ENCODE peak calls at places on chromosomes 6 and 20, in nine cellular contexts. M is adrenal gland, G is caudate nucleus, D is upper lobe of left lung, A is tibial nerve, S is H1, F is heart right ventricle, U is GM23248, O is mesendoderm. R is an unnamed sample.

GRCh38 chr6:162068340-162068739 is 659.2 kb downstream of the PRKN start:
- DNase-seq in M (no peak), G (no peak), D (no peak), A (no peak), S (no peak), F (no peak), U (no peak), O (no peak), R (no peak)

GRCh38 chr20:2890743-2891142 is 17.5 kb downstream of the PTPRA start:
- DNase-seq in M (no peak), G (no peak), D (no peak), A (no peak), S (no peak), F (no peak), U (peak; percentile 21), O (no peak), R (no peak)

GRCh38 chr20:3890999-3891929 is 2.1 kb downstream of the PANK2 start:
- DNase-seq in M (no peak), G (no peak), D (no peak), A (no peak), S (no peak), F (no peak), U (peak; percentile 30), O (no peak), R (no peak)

GRCh38 chr20:17680836-17681740 is 954 bp downstream of the RRBP1 start:
- DNase-seq in M (peak; percentile 89), G (peak; percentile 15), D (peak; percentile 98), A (peak; percentile 62), S (no peak), F (peak; percentile 86), U (peak; percentile 90), O (peak; percentile 80), R (peak; percentile 15)

GRCh38 chr6:167787896-167788530 is 38.7 kb upstream of the AFDN start:
- DNase-seq in M (no peak), G (no peak), D (no peak), A (no peak), S (no peak), F (no peak), U (no peak), O (no peak), R (no peak)

GRCh38 chr6:139605350-139605749 is 230.9 kb upstream of the CITED2 start:
- DNase-seq in M (peak; percentile 35), G (no peak), D (no peak), A (peak; percentile 19), S (no peak), F (no peak), U (peak; percentile 71), O (no peak), R (no peak)

GRCh38 chr6:68238097-68238597 is 396.9 kb upstream of the ADGRB3 start:
- DNase-seq in M (no peak), G (no peak), D (no peak), A (no peak), S (no peak), F (no peak), U (no peak), O (peak; percentile 25), R (no peak)

GRCh38 chr6:161242779-161243693 is 30.8 kb downstream of the AGPAT4 start:
- DNase-seq in M (no peak), G (no peak), D (peak; percentile 80), A (no peak), S (peak; percentile 57), F (no peak), U (peak; percentile 95), O (peak; percentile 94), R (no peak)

GRCh38 chr20:32468860-32469259 is 110.7 kb downstream of the ASXL1 start:
- DNase-seq in M (no peak), G (no peak), D (no peak), A (no peak), S (no peak), F (peak; percentile 4), U (no peak), O (no peak), R (no peak)

GRCh38 chr20:32465092-32465900 is 107.2 kb downstream of the ASXL1 start:
- DNase-seq in M (peak; percentile 86), G (no peak), D (peak; percentile 59), A (no peak), S (no peak), F (peak; percentile 67), U (peak; percentile 40), O (no peak), R (no peak)

GRCh38 chr20:32468313-32468640 is 110.1 kb downstream of the ASXL1 start:
- DNase-seq in M (no peak), G (no peak), D (no peak), A (no peak), S (no peak), F (peak; percentile 2), U (no peak), O (no peak), R (no peak)

GRCh38 chr20:32466739-32467505 is 108.8 kb downstream of the ASXL1 start:
- DNase-seq in M (no peak), G (no peak), D (no peak), A (no peak), S (no peak), F (no peak), U (no peak), O (no peak), R (no peak)

DNA sequence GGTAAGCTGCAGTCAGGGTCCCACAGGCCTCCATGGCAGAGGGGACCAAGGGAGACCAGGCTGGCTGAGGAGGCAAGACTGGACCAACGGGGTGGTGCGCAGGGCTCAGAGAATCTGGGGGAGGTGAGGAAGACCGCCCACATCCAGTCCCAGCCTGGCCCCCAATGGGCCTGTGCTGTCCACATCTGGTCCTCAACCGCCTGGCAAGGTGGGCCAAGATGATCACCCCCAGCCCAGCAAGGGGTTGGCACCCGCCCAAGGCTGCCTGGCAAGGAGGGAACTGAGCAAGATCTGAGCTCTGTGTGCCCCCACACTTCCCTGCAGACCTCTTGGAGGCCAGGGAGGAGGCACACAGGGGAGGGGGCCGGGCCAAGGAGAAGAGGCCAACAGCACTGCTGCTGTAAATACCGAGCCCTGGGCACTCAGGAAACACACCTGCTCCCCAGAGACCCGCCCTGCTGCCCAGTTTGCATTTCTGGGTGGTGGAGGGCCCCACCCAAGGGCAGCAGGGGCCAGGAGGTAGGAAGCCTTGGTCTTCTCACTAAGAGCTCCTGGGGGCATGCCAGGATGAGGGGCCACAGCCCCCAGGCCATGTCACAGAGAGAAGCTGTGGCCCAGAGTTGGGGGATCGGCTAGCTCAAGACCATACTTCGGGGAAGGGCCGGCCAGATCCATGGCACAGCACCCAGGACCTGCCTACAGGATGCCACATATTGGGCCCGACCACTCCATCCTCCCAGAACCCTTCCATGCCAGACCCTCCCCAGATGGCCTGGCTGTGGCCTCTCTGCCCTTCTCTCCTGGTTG is 109.6 kb downstream of the ASXL1 start:
- DNase-seq in M (no peak), G (no peak), D (peak; percentile 57), A (no peak), S (no peak), F (no peak), U (no peak), O (no peak), R (no peak)
- H3K27ac ChIP-seq in M (no peak overlapping the region), G (peak overlapping the region; percentile 88), D (peak overlapping the region; percentile 80), A (peak overlapping the region; percentile 93), S (no peak overlapping the region), F (peak overlapping the region; percentile 54), U (no peak overlapping the region), O (no peak overlapping the region), R (no peak overlapping the region)

GRCh38 chr6:34316442-34317171 is 67.8 kb upstream of the SMIM29 start:
- DNase-seq in M (no peak), G (no peak), D (no peak), A (no peak), S (no peak), F (no peak), U (no peak), O (no peak), R (no peak)

GRCh38 chr6:34317882-34318491 is 69.2 kb upstream of the SMIM29 start:
- DNase-seq in M (no peak), G (no peak), D (no peak), A (no peak), S (no peak), F (no peak), U (peak; percentile 38), O (no peak), R (no peak)

GRCh38 chr6:34317172-34317477 is 68.3 kb upstream of the SMIM29 start:
- DNase-seq in M (no peak), G (no peak), D (no peak), A (no peak), S (no peak), F (no peak), U (no peak), O (no peak), R (no peak)

GRCh38 chr6:34315256-34315655 is 66.5 kb upstream of the SMIM29 start:
- DNase-seq in M (no peak), G (no peak), D (no peak), A (no peak), S (no peak), F (no peak), U (no peak), O (no peak), R (no peak)

GRCh38 chr6:34315780-34316179 is 67.0 kb upstream of the SMIM29 start:
- DNase-seq in M (no peak), G (no peak), D (no peak), A (no peak), S (no peak), F (no peak), U (no peak), O (no peak), R (no peak)
- H3K27ac ChIP-seq in M (no peak overlapping the region), G (peak overlapping the region; percentile 24), D (peak overlapping the region; percentile 66), A (peak overlapping the region; percentile 38), S (no peak overlapping the region), F (peak overlapping the region; percentile 16), U (no peak overlapping the region), O (no peak overlapping the region), R (no peak overlapping the region)

GRCh38 chr20:35276408-35276807 is 1.5 kb downstream of the MMP24OS start:
- DNase-seq in M (peak; percentile 39), G (no peak), D (no peak), A (no peak), S (no peak), F (no peak), U (peak; percentile 15), O (no peak), R (no peak)

GRCh38 chr20:35274172-35275092 is 3.5 kb downstream of the MMP24OS start:
- DNase-seq in M (no peak), G (no peak), D (peak; percentile 82), A (no peak), S (no peak), F (no peak), U (no peak), O (no peak), R (no peak)

GRCh38 chr20:35277531-35278395 is at the start of gene MMP24OS:
- DNase-seq in M (peak; percentile 94), G (peak; percentile 64), D (peak; percentile 97), A (peak; percentile 82), S (peak; percentile 86), F (peak; percentile 93), U (peak; percentile 94), O (peak; percentile 96), R (peak; percentile 25)

GRCh38 chr20:35277127-35277526 is 795 bp downstream of the MMP24OS start:
- DNase-seq in M (no peak), G (no peak), D (no peak), A (no peak), S (no peak), F (no peak), U (no peak), O (no peak), R (no peak)

DNA sequence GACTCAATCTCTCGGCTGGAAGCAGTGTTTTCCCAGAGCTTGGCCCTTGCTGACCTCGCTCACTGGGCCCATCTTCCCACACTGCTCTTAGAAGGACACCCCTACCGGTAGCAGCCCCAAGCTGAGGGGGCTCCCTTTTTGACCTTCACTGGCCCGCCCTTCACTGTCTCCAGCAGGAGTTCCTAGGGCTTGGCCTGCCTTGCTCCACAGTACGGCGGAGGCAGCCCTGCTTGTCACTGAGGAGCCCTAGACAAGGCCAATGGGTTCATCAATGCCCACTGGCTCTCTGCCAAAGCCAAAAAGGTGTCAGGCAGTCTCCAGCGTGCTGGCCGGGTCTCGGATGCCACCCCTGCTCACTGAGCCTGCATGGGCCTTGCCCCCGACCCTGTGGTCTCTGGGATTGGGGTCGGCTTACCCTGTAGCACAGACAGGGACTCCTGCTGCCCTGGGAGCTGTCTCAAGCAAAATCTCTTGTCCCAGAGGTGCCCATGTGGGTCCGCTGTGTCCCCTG is 2.1 kb downstream of the MMP24OS start:
- DNase-seq in M (peak; percentile 53), G (no peak), D (no peak), A (no peak), S (no peak), F (no peak), U (no peak), O (no peak), R (no peak)
- H3K27ac ChIP-seq in M (no peak overlapping the region), G (no peak overlapping the region), D (no peak overlapping the region), A (peak overlapping the region; percentile 9), S (no peak overlapping the region), F (no peak overlapping the region), U (no peak overlapping the region), O (no peak overlapping the region), R (no peak overlapping the region)

DNA sequence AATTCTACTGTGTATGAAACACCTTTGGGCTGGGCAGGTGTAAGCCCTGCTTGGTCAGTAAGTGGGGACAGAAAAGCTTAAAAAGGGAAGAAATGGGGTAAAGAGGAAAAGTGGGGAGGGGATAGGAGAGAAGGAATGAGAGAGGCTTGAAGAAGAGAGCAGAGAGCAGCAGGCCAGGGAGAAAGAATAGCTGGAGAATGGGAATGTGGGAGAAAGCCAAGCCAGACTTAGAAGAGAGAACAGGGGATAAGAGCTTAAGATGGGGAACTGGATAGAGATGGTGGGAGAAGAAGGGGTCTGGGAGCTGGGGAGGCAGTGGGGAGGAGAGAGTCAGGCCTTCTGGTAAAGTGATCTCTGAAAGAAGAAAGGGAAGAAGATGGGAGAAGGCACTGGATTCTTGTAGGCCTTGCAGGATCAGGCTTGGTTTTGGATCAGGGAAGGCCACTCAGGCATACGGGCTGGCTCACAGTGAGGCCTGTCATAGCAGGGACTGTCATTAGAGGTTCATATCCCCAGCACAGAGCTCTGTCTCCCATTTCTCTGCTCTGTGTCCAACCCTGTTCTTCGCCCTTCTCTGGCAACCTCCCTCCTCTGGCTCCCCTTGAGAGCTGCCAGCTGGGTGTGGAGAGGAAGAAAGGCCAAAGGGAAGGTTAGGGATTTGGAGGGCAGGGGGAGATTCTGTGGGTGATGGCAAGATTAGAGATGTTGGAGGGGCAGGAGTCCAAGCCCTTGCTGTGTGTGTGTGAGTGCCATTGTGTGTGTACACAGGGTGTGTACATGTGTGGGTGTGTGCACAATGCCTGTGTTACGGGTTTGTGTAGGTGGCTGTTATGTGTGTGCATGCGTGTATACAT is 9.3 kb downstream of the SYNGAP1 start:
- DNase-seq in M (no peak), G (no peak), D (no peak), A (no peak), S (no peak), F (no peak), U (no peak), O (no peak), R (no peak)
- H3K27ac ChIP-seq in M (no peak overlapping the region), G (peak overlapping the region; percentile 88), D (peak overlapping the region; percentile 95), A (peak overlapping the region; percentile 93), S (no peak overlapping the region), F (peak overlapping the region; percentile 95), U (no peak overlapping the region), O (no peak overlapping the region), R (peak overlapping the region; percentile 75)

R was measured in esophagus squamous epithelium.